ENCODE peak calls at places on chromosomes 4 and X, in five cellular contexts. One of them, this sample, is unnamed.
A peak's percentile ranks its signal among the peaks of the same experiment; 100 is the strongest.

GRCh38 chrX:10676239-10676971 is 56.0 kb upstream of the MID1 start:
- DNase-seq in COR-L47: no peak
- DNase-seq in memory B cell: no peak
- DNase-seq in fibroblast of mammary gland: no peak
- DNase-seq in Kasumi-1: no peak
- DNase-seq in this sample: no peak

GRCh38 chr4:106273831-106274230 is 42.2 kb downstream of the TBCK start:
- DNase-seq in COR-L47: no peak
- DNase-seq in memory B cell: no peak
- DNase-seq in Kasumi-1: no peak
- DNase-seq in fibroblast of mammary gland: peak; percentile 23
- DNase-seq in this sample: no peak

GRCh38 chr4:10303291-10303690 is 153.9 kb downstream of the ZNF518B start:
- DNase-seq in fibroblast of mammary gland: no peak
- DNase-seq in Kasumi-1: no peak
- DNase-seq in COR-L47: no peak
- DNase-seq in memory B cell: no peak
- DNase-seq in this sample: no peak

GRCh38 chr4:64617813-64618212 is 208.6 kb upstream of the TECRL start:
- DNase-seq in COR-L47: peak; percentile 38
- DNase-seq in fibroblast of mammary gland: peak; percentile 1
- DNase-seq in Kasumi-1: peak; percentile 48
- DNase-seq in memory B cell: no peak
- DNase-seq in this sample: no peak

GRCh38 chrX:155094468-155095061 is 23.3 kb downstream of the BRCC3 start:
- DNase-seq in fibroblast of mammary gland: peak; percentile 45
- DNase-seq in Kasumi-1: peak; percentile 20
- DNase-seq in memory B cell: no peak
- DNase-seq in COR-L47: peak; percentile 4
- DNase-seq in this sample: no peak

GRCh38 chrX:133980832-133981588 is 4.4 kb downstream of the GPC3 start:
- DNase-seq in memory B cell: no peak
- DNase-seq in fibroblast of mammary gland: peak; percentile 30
- DNase-seq in COR-L47: no peak
- DNase-seq in Kasumi-1: no peak
- DNase-seq in this sample: no peak

GRCh38 chr4:126839066-126839465 is 793.7 kb upstream of the INTU start:
- DNase-seq in fibroblast of mammary gland: peak; percentile 50
- DNase-seq in memory B cell: no peak
- DNase-seq in COR-L47: no peak
- DNase-seq in Kasumi-1: no peak
- DNase-seq in this sample: no peak

GRCh38 chrX:9788908-9789307 is 2.7 kb downstream of the SHROOM2 start:
- DNase-seq in Kasumi-1: no peak
- DNase-seq in fibroblast of mammary gland: no peak
- DNase-seq in memory B cell: no peak
- DNase-seq in COR-L47: no peak
- DNase-seq in this sample: no peak

GRCh38 chr4:6327220-6327917 is 57.7 kb downstream of the WFS1 start:
- DNase-seq in memory B cell: peak; percentile 77
- DNase-seq in COR-L47: peak; percentile 59
- DNase-seq in Kasumi-1: peak; percentile 67
- DNase-seq in fibroblast of mammary gland: peak; percentile 61
- DNase-seq in this sample: peak; percentile 89

GRCh38 chr4:1041147-1041935 is 29.9 kb downstream of the FGFRL1 start:
- DNase-seq in Kasumi-1: no peak
- DNase-seq in memory B cell: no peak
- DNase-seq in fibroblast of mammary gland: peak; percentile 61
- DNase-seq in COR-L47: peak; percentile 45
- DNase-seq in this sample: no peak

GRCh38 chr4:114250439-114250891 is 271.0 kb upstream of the ARSJ start:
- DNase-seq in memory B cell: no peak
- DNase-seq in fibroblast of mammary gland: peak; percentile 51
- DNase-seq in COR-L47: no peak
- DNase-seq in Kasumi-1: no peak
- DNase-seq in this sample: no peak

GRCh38 chrX:12013220-12013619 is 125.1 kb upstream of the FRMPD4 start:
- DNase-seq in memory B cell: no peak
- DNase-seq in COR-L47: peak; percentile 57
- DNase-seq in Kasumi-1: no peak
- DNase-seq in fibroblast of mammary gland: peak; percentile 54
- DNase-seq in this sample: no peak

GRCh38 chrX:10892605-10893225 is 218.4 kb upstream of the HCCS start:
- DNase-seq in Kasumi-1: no peak
- DNase-seq in memory B cell: no peak
- DNase-seq in fibroblast of mammary gland: no peak
- DNase-seq in COR-L47: no peak
- DNase-seq in this sample: no peak

GRCh38 chrX:19739683-19740082 is 147.7 kb downstream of the SH3KBP1 start:
- DNase-seq in memory B cell: peak; percentile 41
- DNase-seq in fibroblast of mammary gland: peak; percentile 83
- DNase-seq in COR-L47: peak; percentile 2
- DNase-seq in Kasumi-1: peak; percentile 49
- DNase-seq in this sample: no peak

GRCh38 chr4:55214172-55214571 is 88.8 kb upstream of the KDR start:
- DNase-seq in COR-L47: peak; percentile 23
- DNase-seq in Kasumi-1: peak; percentile 53
- DNase-seq in memory B cell: no peak
- DNase-seq in fibroblast of mammary gland: no peak
- DNase-seq in this sample: no peak

GRCh38 chrX:98357146-98357545 is 1473.4 kb downstream of the RPA4 start:
- DNase-seq in Kasumi-1: no peak
- DNase-seq in fibroblast of mammary gland: no peak
- DNase-seq in COR-L47: no peak
- DNase-seq in memory B cell: no peak
- DNase-seq in this sample: no peak

GRCh38 chr4:77631276-77631675 is 25.7 kb downstream of the CXCL13 start:
- DNase-seq in Kasumi-1: no peak
- DNase-seq in fibroblast of mammary gland: no peak
- DNase-seq in memory B cell: no peak
- DNase-seq in COR-L47: no peak
- DNase-seq in this sample: no peak

GRCh38 chr4:54855221-54855854 is 197.6 kb downstream of the KIT start:
- DNase-seq in Kasumi-1: no peak
- DNase-seq in fibroblast of mammary gland: no peak
- DNase-seq in memory B cell: no peak
- DNase-seq in COR-L47: no peak
- DNase-seq in this sample: no peak

GRCh38 chrX:11427082-11428033 is 134.1 kb downstream of the AMELX start:
- DNase-seq in Kasumi-1: no peak
- DNase-seq in memory B cell: peak; percentile 49
- DNase-seq in fibroblast of mammary gland: peak; percentile 32
- DNase-seq in COR-L47: no peak
- DNase-seq in this sample: peak; percentile 68